ENCODE peak calls at places on chromosomes 3 and 15, in four cellular contexts. One of them, this sample, is unnamed.

GRCh38 chr3:146449076-146449475 is 20.3 kb downstream of the PLSCR2 start:
- DNase-seq in NCI-H2171: no peak
- DNase-seq in CD8-positive, alpha-beta memory T cell: no peak
- DNase-seq in COR-L47: no peak
- DNase-seq in this sample: no peak

GRCh38 chr3:159711560-159712333 is 276.9 kb upstream of the IL12A start:
- DNase-seq in NCI-H2171: no peak
- DNase-seq in COR-L47: no peak
- DNase-seq in CD8-positive, alpha-beta memory T cell: no peak
- DNase-seq in this sample: no peak

GRCh38 chr3:107516475-107516874 is 6.3 kb upstream of the BBX start:
- DNase-seq in COR-L47: no peak
- DNase-seq in CD8-positive, alpha-beta memory T cell: no peak
- DNase-seq in NCI-H2171: no peak
- DNase-seq in this sample: no peak

GRCh38 chr3:180679178-180680096 is at the start of gene CCDC39:
- DNase-seq in COR-L47: peak; percentile 95
- DNase-seq in NCI-H2171: peak; percentile 82
- DNase-seq in CD8-positive, alpha-beta memory T cell: peak; percentile 70
- DNase-seq in this sample: peak; percentile 38

GRCh38 chr3:13115991-13116390 is 42.8 kb upstream of the IQSEC1 start:
- DNase-seq in CD8-positive, alpha-beta memory T cell: peak; percentile 21
- DNase-seq in NCI-H2171: no peak
- DNase-seq in COR-L47: no peak
- DNase-seq in this sample: no peak

GRCh38 chr15:100345438-100345837 is 3.7 kb upstream of the ADAMTS17 start:
- DNase-seq in CD8-positive, alpha-beta memory T cell: no peak
- DNase-seq in NCI-H2171: no peak
- DNase-seq in COR-L47: no peak
- DNase-seq in this sample: no peak

GRCh38 chr15:33860749-33861148 is 107.5 kb upstream of the CHRM5 start:
- DNase-seq in NCI-H2171: no peak
- DNase-seq in COR-L47: no peak
- DNase-seq in CD8-positive, alpha-beta memory T cell: no peak
- DNase-seq in this sample: no peak

GRCh38 chr3:125055165-125055912 is 458 bp downstream of the HEG1 start:
- DNase-seq in NCI-H2171: peak; percentile 40
- DNase-seq in CD8-positive, alpha-beta memory T cell: peak; percentile 57
- DNase-seq in COR-L47: peak; percentile 50
- DNase-seq in this sample: no peak

GRCh38 chr3:16978234-16978920 is 93.6 kb downstream of the PLCL2 start:
- DNase-seq in COR-L47: no peak
- DNase-seq in CD8-positive, alpha-beta memory T cell: no peak
- DNase-seq in NCI-H2171: no peak
- DNase-seq in this sample: no peak

This sample was measured in 8988T.